ENCODE peak calls at places on chromosomes 11 and 22, in four cellular contexts. G is A549, N is IMR-90, K is HepG2. I is an unnamed sample.

GRCh38 chr11:6481012-6481923 is at the start of the genes ARFIP2 and TIMM10B:
- DNase-seq in G (peak; percentile 97), N (peak; percentile 98), K (peak; percentile 96), I (peak; percentile 92)

GRCh38 chr11:45650166-45651095 is 15.0 kb downstream of the CHST1 start:
- DNase-seq in G (no peak), N (no peak), K (no peak), I (no peak)

GRCh38 chr11:88404932-88405710 is 67.6 kb upstream of the CTSC start:
- DNase-seq in G (no peak), N (no peak), K (no peak), I (no peak)

GRCh38 chr11:34250732-34251639 is 106.8 kb downstream of the ABTB2 start:
- DNase-seq in G (peak; percentile 69), N (peak; percentile 7), K (no peak), I (no peak)

GRCh38 chr11:111555255-111555654 is 14.7 kb downstream of the LAYN start:
- DNase-seq in G (no peak), N (peak; percentile 79), K (no peak), I (no peak)

GRCh38 chr11:88420165-88420781 is 82.7 kb upstream of the CTSC start:
- DNase-seq in G (no peak), N (peak; percentile 78), K (no peak), I (peak; percentile 19)

GRCh38 chr11:44595964-44596381 is 30.5 kb downstream of the CD82 start:
- DNase-seq in G (no peak), N (no peak), K (no peak), I (no peak)

GRCh38 chr11:112459001-112459400 is 198.3 kb upstream of the PLET1 start:
- DNase-seq in G (no peak), N (no peak), K (no peak), I (no peak)

GRCh38 chr11:117096140-117096972 is 1.9 kb downstream of the SIK3 start:
- DNase-seq in G (peak; percentile 56), N (no peak), K (peak; percentile 78), I (no peak)

GRCh38 chr11:34251640-34251980 is 106.2 kb downstream of the ABTB2 start:
- DNase-seq in G (no peak), N (peak; percentile 42), K (no peak), I (no peak)

GRCh38 chr11:95325777-95326258 is 94.8 kb upstream of the SESN3 start:
- DNase-seq in G (peak; percentile 16), N (no peak), K (no peak), I (no peak)

GRCh38 chr11:123103326-123103980 is 41.5 kb upstream of the HSPA8 start:
- DNase-seq in G (peak; percentile 59), N (peak; percentile 75), K (peak; percentile 18), I (peak; percentile 47)

GRCh38 chr11:62652156-62653006 is 721 bp downstream of the INTS5 start:
- DNase-seq in G (no peak), N (no peak), K (no peak), I (no peak)

GRCh38 chr11:102794382-102794781 is 3.6 kb downstream of the MMP1 start:
- DNase-seq in G (peak; percentile 47), N (peak; percentile 50), K (peak; percentile 44), I (peak; percentile 42)

GRCh38 chr11:107050126-107050525 is 31.9 kb upstream of the GUCY1A2 start:
- DNase-seq in G (no peak), N (no peak), K (no peak), I (no peak)

GRCh38 chr11:12207384-12208150 is 97.2 kb downstream of the MICAL2 start:
- DNase-seq in G (no peak), N (peak; percentile 86), K (no peak), I (no peak)

GRCh38 chr11:117930208-117930570 is 987 bp upstream of the TMPRSS13 start:
- DNase-seq in G (no peak), N (no peak), K (no peak), I (no peak)

GRCh38 chr11:109993786-109994185 is 99.4 kb upstream of the ZC3H12C start:
- DNase-seq in G (no peak), N (peak; percentile 13), K (no peak), I (no peak)

GRCh38 chr22:28442951-28443876 is 236.4 kb downstream of the TTC28 start:
- DNase-seq in G (no peak), N (peak; percentile 76), K (peak; percentile 20), I (peak; percentile 5)

GRCh38 chr22:48352086-48352911 is 1475.4 kb downstream of the BRD1 start:
- DNase-seq in G (no peak), N (no peak), K (no peak), I (no peak)

GRCh38 chr11:64844330-64845124 is at the start of gene CDC42BPG:
- DNase-seq in G (peak; percentile 68), N (peak; percentile 46), K (peak; percentile 27), I (peak; percentile 93)

GRCh38 chr11:118214210-118214914 is 10.4 kb downstream of the JAML start:
- DNase-seq in G (no peak), N (no peak), K (no peak), I (no peak)

GRCh38 chr11:87198266-87198881 is 160.6 kb downstream of the TMEM135 start:
- DNase-seq in G (no peak), N (peak; percentile 8), K (no peak), I (no peak)

GRCh38 chr11:380491-380890 is 11.2 kb downstream of the B4GALNT4 start:
- DNase-seq in G (no peak), N (no peak), K (no peak), I (no peak)

GRCh38 chr11:19816040-19816439 is 103.4 kb downstream of the NAV2 start:
- DNase-seq in G (no peak), N (no peak), K (no peak), I (no peak)

GRCh38 chr11:117874910-117875396 is 1.5 kb downstream of the FXYD6 start:
- DNase-seq in G (no peak), N (no peak), K (no peak), I (no peak)

GRCh38 chr11:59429924-59430516 is 3.8 kb upstream of the OR5A2 start:
- DNase-seq in G (peak; percentile 50), N (peak; percentile 45), K (peak; percentile 53), I (peak; percentile 65)

GRCh38 chr11:61392991-61393595 is 706 bp downstream of the TMEM216 start:
- DNase-seq in G (peak; percentile 28), N (peak; percentile 34), K (no peak), I (peak; percentile 45)
- TF ChIP-seq MAZ in G (no peak), N (no peak), K (no peak), I (no peak)

DNA sequence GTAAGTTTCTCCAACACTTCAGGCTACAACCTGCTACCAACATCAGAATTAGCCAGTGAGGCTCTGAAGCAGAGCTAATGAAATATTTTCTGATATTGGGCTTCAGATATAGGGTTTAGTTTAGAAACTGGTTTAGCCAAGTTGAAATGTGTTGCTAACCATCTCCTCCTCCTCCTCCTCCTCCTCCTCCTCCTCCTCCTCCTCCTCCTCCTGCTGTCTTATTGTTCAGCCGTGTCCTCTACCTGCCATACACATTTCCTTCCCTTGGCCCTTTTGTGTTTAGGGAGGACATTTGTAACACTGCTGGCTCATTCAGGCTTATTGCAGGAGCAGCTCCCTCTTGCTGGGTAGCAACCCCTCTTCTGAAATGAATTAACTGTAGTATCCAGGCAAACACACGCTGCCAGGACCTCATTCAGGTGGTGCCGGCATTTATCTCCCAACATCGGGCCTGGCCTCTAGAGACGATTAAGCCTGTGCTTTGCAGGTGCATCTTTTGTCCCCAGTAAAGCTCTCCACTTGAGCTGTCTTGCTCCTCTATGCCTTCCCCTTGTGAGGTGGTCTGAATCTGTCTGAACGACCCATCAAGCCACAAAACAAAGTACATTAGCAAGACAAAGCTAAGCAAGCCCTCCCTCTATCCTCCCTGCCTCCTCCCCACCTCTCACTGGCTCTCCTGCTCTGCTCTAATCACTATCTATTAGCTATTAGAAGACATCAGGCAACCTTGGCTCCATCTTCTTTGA is 82.9 kb downstream of the KCNJ1 start:
- DNase-seq in G (no peak), N (no peak), K (no peak), I (no peak)
- TF ChIP-seq MAZ in G (no peak), N (no peak), K (no peak), I (no peak)

DNA sequence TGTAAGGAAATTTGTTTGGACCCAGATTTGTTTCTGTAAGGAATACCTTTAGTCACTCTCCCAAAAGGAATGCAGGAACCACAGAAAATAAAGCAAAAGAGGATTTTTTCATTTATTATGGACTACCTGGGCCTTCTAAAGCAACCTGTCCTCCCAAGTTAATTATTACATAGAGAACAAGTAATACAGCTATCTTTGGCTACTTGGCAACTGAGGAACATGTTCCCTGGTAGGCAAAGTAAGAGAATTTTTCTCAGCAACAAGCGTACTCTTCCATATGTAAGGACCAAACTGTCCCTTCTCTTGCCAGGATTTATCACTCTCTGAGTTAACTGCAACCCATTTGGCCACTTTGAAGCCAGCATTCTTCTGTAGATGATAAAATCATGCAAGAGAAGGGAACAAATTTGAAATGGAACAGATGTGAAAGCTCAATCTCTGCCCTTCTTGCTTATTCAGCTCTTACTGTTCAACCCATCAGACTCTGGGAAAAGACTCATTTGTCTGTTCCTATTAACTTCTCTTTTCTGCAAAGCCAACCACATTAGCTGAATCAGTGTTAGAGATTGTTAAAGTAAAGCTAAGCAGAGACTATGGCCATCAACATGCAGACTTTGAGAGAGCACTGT is 190.2 kb downstream of the SWAP70 start:
- DNase-seq in G (no peak), N (no peak), K (no peak), I (no peak)
- TF ChIP-seq MAZ in G (no peak), N (no peak), K (no peak), I (no peak)

GRCh38 chr11:2261436-2262230 is 8.8 kb downstream of the ASCL2 start:
- DNase-seq in G (no peak), N (no peak), K (no peak), I (no peak)
- TF ChIP-seq MAZ in G (no peak), N (no peak), K (no peak), I (no peak)

DNA sequence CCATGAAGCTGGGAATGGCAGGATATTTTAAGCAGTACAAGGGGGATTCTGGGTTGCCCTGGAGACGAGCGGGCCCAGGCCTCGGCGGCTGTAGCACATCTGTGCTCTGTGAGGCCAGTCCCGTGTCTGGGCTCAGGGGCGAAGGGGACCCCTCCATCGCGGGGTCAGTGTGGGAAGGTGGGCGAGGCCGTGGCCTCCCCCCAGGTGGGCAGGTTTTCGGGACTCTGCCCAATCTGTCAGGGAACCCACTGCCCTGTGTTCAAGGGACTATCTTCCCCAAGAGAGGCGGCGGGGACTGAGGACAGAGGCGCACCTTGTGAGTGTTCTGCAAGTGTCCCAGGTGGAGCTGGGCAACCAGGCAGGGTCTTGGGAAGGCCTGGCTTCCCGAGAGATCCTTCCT is 336.6 kb downstream of the CTTN start:
- DNase-seq in G (no peak), N (no peak), K (no peak), I (no peak)
- TF ChIP-seq MAZ in G (no peak), N (no peak), K (no peak), I (no peak)

I was measured in K562.